ENCODE peak calls at places on chromosomes 6 and 20, in nine cellular contexts. One of them, this sample, is unnamed.

GRCh38 chr6:93136111-93136510 is 283.2 kb downstream of the EPHA7 start:
- DNase-seq in heart left ventricle: no peak
- DNase-seq in fibroblast of the aortic adventitia: no peak
- DNase-seq in choroid plexus epithelial cell: no peak
- DNase-seq in cardiac muscle cell: no peak
- DNase-seq in adrenal gland: no peak
- DNase-seq in hepatocyte: no peak
- DNase-seq in dorsolateral prefrontal cortex: no peak
- DNase-seq in heart right ventricle: no peak
- DNase-seq in this sample: no peak

GRCh38 chr20:43248341-43248740 is 58.6 kb upstream of the PTPRT start:
- DNase-seq in choroid plexus epithelial cell: no peak
- DNase-seq in heart right ventricle: no peak
- DNase-seq in hepatocyte: no peak
- DNase-seq in dorsolateral prefrontal cortex: no peak
- DNase-seq in heart left ventricle: no peak
- DNase-seq in fibroblast of the aortic adventitia: no peak
- DNase-seq in adrenal gland: no peak
- DNase-seq in cardiac muscle cell: no peak
- DNase-seq in this sample: no peak

GRCh38 chr20:24100370-24101011 is 111.9 kb upstream of the GGTLC1 start:
- DNase-seq in adrenal gland: peak
- DNase-seq in hepatocyte: peak
- DNase-seq in choroid plexus epithelial cell: peak
- DNase-seq in heart left ventricle: peak
- DNase-seq in fibroblast of the aortic adventitia: peak
- DNase-seq in heart right ventricle: peak
- DNase-seq in dorsolateral prefrontal cortex: no peak
- DNase-seq in cardiac muscle cell: peak
- DNase-seq in this sample: peak

GRCh38 chr20:8527998-8528397 is 395.9 kb downstream of the PLCB1 start:
- DNase-seq in heart left ventricle: no peak
- DNase-seq in choroid plexus epithelial cell: peak
- DNase-seq in dorsolateral prefrontal cortex: no peak
- DNase-seq in hepatocyte: no peak
- DNase-seq in heart right ventricle: no peak
- DNase-seq in adrenal gland: no peak
- DNase-seq in cardiac muscle cell: no peak
- DNase-seq in fibroblast of the aortic adventitia: peak
- DNase-seq in this sample: peak

GRCh38 chr6:90343581-90343980 is 46.9 kb upstream of the BACH2 start:
- DNase-seq in heart left ventricle: no peak
- DNase-seq in hepatocyte: peak
- DNase-seq in adrenal gland: peak
- DNase-seq in dorsolateral prefrontal cortex: no peak
- DNase-seq in cardiac muscle cell: no peak
- DNase-seq in fibroblast of the aortic adventitia: peak
- DNase-seq in choroid plexus epithelial cell: peak
- DNase-seq in heart right ventricle: peak
- DNase-seq in this sample: peak

GRCh38 chr6:23650676-23651075 is 475.3 kb upstream of the NRSN1 start:
- DNase-seq in hepatocyte: no peak
- DNase-seq in dorsolateral prefrontal cortex: peak
- DNase-seq in cardiac muscle cell: no peak
- DNase-seq in heart left ventricle: no peak
- DNase-seq in adrenal gland: no peak
- DNase-seq in heart right ventricle: no peak
- DNase-seq in choroid plexus epithelial cell: no peak
- DNase-seq in fibroblast of the aortic adventitia: no peak
- DNase-seq in this sample: no peak

GRCh38 chr6:136990754-136991153 is 54.0 kb downstream of the IL20RA start:
- DNase-seq in dorsolateral prefrontal cortex: no peak
- DNase-seq in heart left ventricle: no peak
- DNase-seq in fibroblast of the aortic adventitia: no peak
- DNase-seq in adrenal gland: no peak
- DNase-seq in hepatocyte: no peak
- DNase-seq in cardiac muscle cell: no peak
- DNase-seq in choroid plexus epithelial cell: no peak
- DNase-seq in heart right ventricle: no peak
- DNase-seq in this sample: no peak

GRCh38 chr6:21348462-21349195 is 244.9 kb upstream of the SOX4 start:
- DNase-seq in dorsolateral prefrontal cortex: no peak
- DNase-seq in hepatocyte: peak
- DNase-seq in fibroblast of the aortic adventitia: peak
- DNase-seq in heart left ventricle: no peak
- DNase-seq in heart right ventricle: peak
- DNase-seq in adrenal gland: no peak
- DNase-seq in choroid plexus epithelial cell: peak
- DNase-seq in cardiac muscle cell: peak
- DNase-seq in this sample: peak

GRCh38 chr6:118220429-118221128 is 313.5 kb downstream of the SLC35F1 start:
- DNase-seq in hepatocyte: no peak
- DNase-seq in adrenal gland: no peak
- DNase-seq in choroid plexus epithelial cell: no peak
- DNase-seq in dorsolateral prefrontal cortex: no peak
- DNase-seq in heart right ventricle: no peak
- DNase-seq in fibroblast of the aortic adventitia: no peak
- DNase-seq in cardiac muscle cell: no peak
- DNase-seq in heart left ventricle: no peak
- DNase-seq in this sample: no peak

GRCh38 chr20:57941572-57942381 is 232.0 kb upstream of the PMEPA1 start:
- DNase-seq in fibroblast of the aortic adventitia: no peak
- DNase-seq in cardiac muscle cell: no peak
- DNase-seq in adrenal gland: no peak
- DNase-seq in heart right ventricle: no peak
- DNase-seq in dorsolateral prefrontal cortex: no peak
- DNase-seq in hepatocyte: peak
- DNase-seq in heart left ventricle: no peak
- DNase-seq in choroid plexus epithelial cell: peak
- DNase-seq in this sample: no peak

GRCh38 chr6:68572525-68572924 is 62.6 kb upstream of the ADGRB3 start:
- DNase-seq in heart left ventricle: no peak
- DNase-seq in dorsolateral prefrontal cortex: no peak
- DNase-seq in choroid plexus epithelial cell: peak
- DNase-seq in heart right ventricle: no peak
- DNase-seq in fibroblast of the aortic adventitia: no peak
- DNase-seq in hepatocyte: peak
- DNase-seq in adrenal gland: no peak
- DNase-seq in cardiac muscle cell: peak
- DNase-seq in this sample: peak

GRCh38 chr6:147941143-147941542 is 401.5 kb upstream of the SASH1 start:
- DNase-seq in hepatocyte: no peak
- DNase-seq in cardiac muscle cell: no peak
- DNase-seq in heart left ventricle: no peak
- DNase-seq in adrenal gland: no peak
- DNase-seq in heart right ventricle: no peak
- DNase-seq in dorsolateral prefrontal cortex: no peak
- DNase-seq in fibroblast of the aortic adventitia: no peak
- DNase-seq in choroid plexus epithelial cell: no peak
- DNase-seq in this sample: peak

GRCh38 chr6:167093922-167094432 is 28.9 kb upstream of the CCR6 start:
- DNase-seq in heart left ventricle: no peak
- DNase-seq in cardiac muscle cell: no peak
- DNase-seq in dorsolateral prefrontal cortex: no peak
- DNase-seq in hepatocyte: no peak
- DNase-seq in choroid plexus epithelial cell: no peak
- DNase-seq in heart right ventricle: no peak
- DNase-seq in fibroblast of the aortic adventitia: no peak
- DNase-seq in adrenal gland: no peak
- DNase-seq in this sample: no peak

GRCh38 chr20:44328428-44328827 is 8.4 kb upstream of the R3HDML start:
- DNase-seq in hepatocyte: no peak
- DNase-seq in choroid plexus epithelial cell: no peak
- DNase-seq in adrenal gland: no peak
- DNase-seq in fibroblast of the aortic adventitia: no peak
- DNase-seq in dorsolateral prefrontal cortex: no peak
- DNase-seq in heart left ventricle: no peak
- DNase-seq in cardiac muscle cell: no peak
- DNase-seq in heart right ventricle: no peak
- DNase-seq in this sample: no peak

DNA sequence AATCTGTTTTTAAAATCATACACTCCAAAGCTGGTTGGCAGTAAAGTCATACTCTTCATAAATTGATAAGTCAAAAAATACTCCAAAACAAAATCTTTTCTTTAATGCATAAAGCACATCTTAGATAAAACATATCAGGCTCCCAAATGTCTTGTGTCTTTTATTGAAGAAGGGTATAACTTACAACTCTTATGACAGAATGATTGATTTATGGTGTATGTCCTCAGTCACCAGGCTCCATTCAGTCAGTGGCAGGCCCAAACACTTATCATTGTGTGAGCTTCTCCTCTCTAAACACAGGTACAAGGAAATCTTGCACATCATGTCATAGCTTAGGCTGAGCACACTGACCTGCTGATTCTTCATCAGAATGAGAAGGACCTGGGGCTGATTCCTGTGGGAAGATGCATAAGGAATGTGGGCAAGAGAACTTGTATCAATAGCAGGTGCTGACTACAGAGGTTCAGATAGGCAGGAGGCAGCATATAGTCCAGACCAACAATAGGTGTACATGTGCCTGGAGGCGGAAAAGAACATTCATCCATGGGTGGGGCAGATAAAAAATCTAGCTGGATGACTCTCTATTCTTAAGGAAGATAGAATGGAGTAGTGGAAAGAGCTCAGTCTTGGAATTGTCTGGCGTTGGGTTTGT is 1.9 kb downstream of the CALHM5 start:
- DNase-seq in heart left ventricle: no peak
- DNase-seq in hepatocyte: no peak
- DNase-seq in heart right ventricle: no peak
- DNase-seq in dorsolateral prefrontal cortex: no peak
- DNase-seq in choroid plexus epithelial cell: no peak
- DNase-seq in fibroblast of the aortic adventitia: no peak
- DNase-seq in cardiac muscle cell: no peak
- DNase-seq in adrenal gland: no peak
- DNase-seq in this sample: no peak
- H3K4me3 ChIP-seq in heart left ventricle: peak
- H3K4me3 ChIP-seq in hepatocyte: no peak
- H3K4me3 ChIP-seq in heart right ventricle: peak
- H3K4me3 ChIP-seq in dorsolateral prefrontal cortex: peak
- H3K4me3 ChIP-seq in choroid plexus epithelial cell: peak
- H3K4me3 ChIP-seq in fibroblast of the aortic adventitia: peak
- H3K4me3 ChIP-seq in cardiac muscle cell: no peak
- H3K4me3 ChIP-seq in adrenal gland: no peak
- H3K4me3 ChIP-seq in this sample: peak

GRCh38 chr6:145508107-145508506 is 227.2 kb downstream of the EPM2A start:
- DNase-seq in hepatocyte: no peak
- DNase-seq in heart right ventricle: no peak
- DNase-seq in heart left ventricle: no peak
- DNase-seq in choroid plexus epithelial cell: peak
- DNase-seq in dorsolateral prefrontal cortex: no peak
- DNase-seq in cardiac muscle cell: no peak
- DNase-seq in fibroblast of the aortic adventitia: no peak
- DNase-seq in adrenal gland: no peak
- DNase-seq in this sample: peak
- TF ChIP-seq CTCF in hepatocyte: no peak
- TF ChIP-seq CTCF in heart right ventricle: no peak
- TF ChIP-seq CTCF in heart left ventricle: no peak
- TF ChIP-seq CTCF in choroid plexus epithelial cell: peak
- TF ChIP-seq CTCF in dorsolateral prefrontal cortex: no peak
- TF ChIP-seq CTCF in cardiac muscle cell: peak
- TF ChIP-seq CTCF in fibroblast of the aortic adventitia: no peak
- TF ChIP-seq CTCF in adrenal gland: no peak
- TF ChIP-seq CTCF in this sample: no peak

DNA sequence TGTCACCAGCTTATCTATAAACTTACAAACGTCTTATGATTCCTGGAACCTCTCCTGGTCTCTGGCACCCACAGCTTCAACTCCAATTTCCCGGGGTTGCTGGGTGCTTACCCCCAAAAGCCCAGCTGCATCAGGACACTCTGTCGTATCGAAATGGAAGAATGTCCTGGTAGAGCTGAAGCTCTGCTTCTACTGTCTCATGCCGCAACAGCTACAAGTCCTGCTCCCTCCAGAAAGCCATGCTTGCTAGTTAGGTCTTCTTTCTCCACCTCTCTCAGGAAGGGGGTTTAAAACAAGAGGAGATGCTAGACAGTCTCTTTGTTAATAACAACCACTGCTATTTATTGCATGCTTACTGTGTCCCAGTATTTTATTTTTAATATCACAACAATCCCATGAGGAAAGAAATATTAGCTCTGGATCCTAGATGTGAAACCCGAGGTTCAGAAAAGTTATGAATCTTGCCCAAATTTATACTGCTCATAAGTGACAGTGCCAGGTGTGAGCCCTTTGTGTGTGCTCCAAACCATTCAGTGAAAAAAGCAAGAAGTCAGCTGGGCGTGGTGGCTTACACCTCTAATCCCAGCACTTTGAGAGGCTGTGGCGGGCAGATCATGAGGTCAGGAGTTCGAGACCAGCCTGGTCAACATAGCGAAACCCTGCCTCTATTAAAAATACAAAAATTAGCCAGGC is 82.3 kb upstream of the GCM1 start:
- DNase-seq in dorsolateral prefrontal cortex: no peak
- DNase-seq in adrenal gland: no peak
- DNase-seq in heart right ventricle: no peak
- DNase-seq in fibroblast of the aortic adventitia: no peak
- DNase-seq in heart left ventricle: no peak
- DNase-seq in hepatocyte: no peak
- DNase-seq in cardiac muscle cell: no peak
- DNase-seq in choroid plexus epithelial cell: no peak
- DNase-seq in this sample: no peak
- H3K4me3 ChIP-seq in dorsolateral prefrontal cortex: no peak
- H3K4me3 ChIP-seq in adrenal gland: no peak
- H3K4me3 ChIP-seq in heart right ventricle: no peak
- H3K4me3 ChIP-seq in fibroblast of the aortic adventitia: no peak
- H3K4me3 ChIP-seq in heart left ventricle: no peak
- H3K4me3 ChIP-seq in hepatocyte: no peak
- H3K4me3 ChIP-seq in cardiac muscle cell: no peak
- H3K4me3 ChIP-seq in choroid plexus epithelial cell: no peak
- H3K4me3 ChIP-seq in this sample: no peak

GRCh38 chr6:3601570-3601969 is 144.7 kb upstream of the SLC22A23 start:
- DNase-seq in heart right ventricle: no peak
- DNase-seq in cardiac muscle cell: no peak
- DNase-seq in heart left ventricle: no peak
- DNase-seq in fibroblast of the aortic adventitia: no peak
- DNase-seq in hepatocyte: no peak
- DNase-seq in adrenal gland: no peak
- DNase-seq in choroid plexus epithelial cell: no peak
- DNase-seq in dorsolateral prefrontal cortex: no peak
- DNase-seq in this sample: no peak

GRCh38 chr6:3608159-3608558 is 143.4 kb downstream of the PXDC1 start:
- DNase-seq in hepatocyte: no peak
- DNase-seq in adrenal gland: no peak
- DNase-seq in fibroblast of the aortic adventitia: no peak
- DNase-seq in heart left ventricle: no peak
- DNase-seq in dorsolateral prefrontal cortex: no peak
- DNase-seq in choroid plexus epithelial cell: peak
- DNase-seq in heart right ventricle: no peak
- DNase-seq in cardiac muscle cell: no peak
- DNase-seq in this sample: no peak

GRCh38 chr6:3607171-3607570 is 144.3 kb downstream of the PXDC1 start:
- DNase-seq in cardiac muscle cell: no peak
- DNase-seq in heart right ventricle: no peak
- DNase-seq in choroid plexus epithelial cell: no peak
- DNase-seq in hepatocyte: no peak
- DNase-seq in fibroblast of the aortic adventitia: no peak
- DNase-seq in adrenal gland: no peak
- DNase-seq in heart left ventricle: no peak
- DNase-seq in dorsolateral prefrontal cortex: no peak
- DNase-seq in this sample: no peak

GRCh38 chr6:3607599-3607998 is 143.9 kb downstream of the PXDC1 start:
- DNase-seq in dorsolateral prefrontal cortex: no peak
- DNase-seq in hepatocyte: no peak
- DNase-seq in heart left ventricle: no peak
- DNase-seq in adrenal gland: no peak
- DNase-seq in fibroblast of the aortic adventitia: no peak
- DNase-seq in heart right ventricle: no peak
- DNase-seq in choroid plexus epithelial cell: no peak
- DNase-seq in cardiac muscle cell: no peak
- DNase-seq in this sample: no peak

GRCh38 chr6:3603443-3604130 is 146.7 kb upstream of the SLC22A23 start:
- DNase-seq in dorsolateral prefrontal cortex: no peak
- DNase-seq in adrenal gland: no peak
- DNase-seq in fibroblast of the aortic adventitia: no peak
- DNase-seq in cardiac muscle cell: peak
- DNase-seq in heart right ventricle: no peak
- DNase-seq in hepatocyte: no peak
- DNase-seq in heart left ventricle: no peak
- DNase-seq in choroid plexus epithelial cell: peak
- DNase-seq in this sample: peak
- TF ChIP-seq CTCF in dorsolateral prefrontal cortex: no peak
- TF ChIP-seq CTCF in adrenal gland: no peak
- TF ChIP-seq CTCF in fibroblast of the aortic adventitia: no peak
- TF ChIP-seq CTCF in cardiac muscle cell: peak
- TF ChIP-seq CTCF in heart right ventricle: no peak
- TF ChIP-seq CTCF in hepatocyte: no peak
- TF ChIP-seq CTCF in heart left ventricle: no peak
- TF ChIP-seq CTCF in choroid plexus epithelial cell: peak
- TF ChIP-seq CTCF in this sample: peak